ENCODE peak calls at places on chromosomes 4 and X, in ten cellular contexts. T is body of pancreas, N is left ventricle myocardium inferior, A is endodermal cell, Z is stomach, G is keratinocyte, L is OCI-LY7, M is HCT116, X is right lobe of liver, V is Caco-2. J is an unnamed sample. For H3K36me3, the result is how much of the 10 kb centered on the place peaks cover.

GRCh38 chrX:48823029-48823428 is 3.3 kb upstream of the ERAS start:
- DNase-seq in T (no peak), N (no peak), A (peak), Z (no peak), G (no peak), L (peak), M (no peak), X (no peak), V (no peak), J (no peak)

GRCh38 chr4:140861359-140862181 is 105.4 kb upstream of the TBC1D9 start:
- DNase-seq in T (peak), N (no peak), A (peak), Z (peak), G (peak), L (peak), M (peak), X (peak), V (peak), J (peak)

GRCh38 chr4:157072002-157072401 is 3.9 kb upstream of the GLRB start:
- DNase-seq in T (no peak), N (no peak), A (no peak), Z (no peak), G (no peak), L (no peak), M (no peak), X (no peak), V (no peak), J (no peak)

GRCh38 chr4:33086351-33086900 is 2366.3 kb downstream of the PCDH7 start:
- DNase-seq in T (no peak), N (no peak), A (no peak), Z (no peak), G (no peak), L (no peak), M (no peak), X (no peak), V (no peak), J (no peak)

GRCh38 chrX:152632445-152633097 is 5.1 kb upstream of the GABRQ start:
- DNase-seq in T (peak), N (peak), A (peak), Z (peak), G (no peak), L (peak), M (peak), X (peak), V (peak), J (no peak)

GRCh38 chr4:166301266-166301665 is 428.2 kb downstream of the TLL1 start:
- DNase-seq in T (no peak), N (no peak), A (no peak), Z (no peak), G (no peak), L (no peak), M (no peak), X (no peak), V (no peak), J (no peak)

GRCh38 chr4:3518941-3519340 is 13.3 kb downstream of the LRPAP1 start:
- DNase-seq in T (no peak), N (no peak), A (no peak), Z (no peak), G (no peak), L (no peak), M (no peak), X (no peak), V (no peak), J (no peak)

GRCh38 chr4:90357117-90357710 is 230.0 kb downstream of the CCSER1 start:
- DNase-seq in T (peak), N (no peak), A (no peak), Z (no peak), G (peak), L (peak), M (peak), X (no peak), V (peak), J (peak)

GRCh38 chrX:19225906-19226305 is 103.6 kb upstream of the ADGRG2 start:
- DNase-seq in T (no peak), N (no peak), A (peak), Z (no peak), G (no peak), L (no peak), M (no peak), X (no peak), V (peak), J (no peak)

GRCh38 chrX:3788494-3789233 is 75.2 kb upstream of the PRKX start:
- DNase-seq in T (no peak), N (no peak), A (peak), Z (no peak), G (no peak), L (no peak), M (no peak), X (no peak), V (peak), J (no peak)

GRCh38 chr4:24914460-24914859 is 1.6 kb upstream of the CCDC149 start:
- DNase-seq in T (no peak), N (no peak), A (no peak), Z (no peak), G (no peak), L (no peak), M (no peak), X (no peak), V (no peak), J (no peak)

GRCh38 chr4:15938640-15939039 is at the start of gene FGFBP1:
- DNase-seq in T (no peak), N (no peak), A (no peak), Z (no peak), G (no peak), L (no peak), M (no peak), X (no peak), V (no peak), J (no peak)

GRCh38 chr4:2388430-2389182 is 29.8 kb downstream of the ZFYVE28 start:
- DNase-seq in T (no peak), N (no peak), A (no peak), Z (no peak), G (no peak), L (no peak), M (no peak), X (no peak), V (no peak), J (no peak)

GRCh38 chrX:139759637-139760036 is 51.7 kb upstream of the MCF2 start:
- DNase-seq in T (no peak), N (no peak), A (peak), Z (no peak), G (no peak), L (peak), M (no peak), X (no peak), V (peak), J (no peak)

GRCh38 chr4:143019351-143019750 is 165.4 kb upstream of the USP38 start:
- DNase-seq in T (no peak), N (no peak), A (no peak), Z (no peak), G (no peak), L (no peak), M (no peak), X (no peak), V (no peak), J (no peak)

GRCh38 chrX:34810364-34810763 is 132.2 kb upstream of the FAM47B start:
- DNase-seq in T (no peak), N (no peak), A (no peak), Z (no peak), G (no peak), L (no peak), M (no peak), X (no peak), V (no peak), J (peak)

GRCh38 chr4:4974727-4975126 is 44.5 kb downstream of the CYTL1 start:
- DNase-seq in T (no peak), N (no peak), A (no peak), Z (no peak), G (no peak), L (peak), M (no peak), X (no peak), V (no peak), J (no peak)

GRCh38 chrX:132631579-132632232 is 142.9 kb upstream of the MBNL3 start:
- DNase-seq in T (no peak), N (no peak), A (no peak), Z (no peak), G (no peak), L (peak), M (no peak), X (no peak), V (peak), J (no peak)

GRCh38 chr4:6492027-6492590 is 19.7 kb upstream of the PPP2R2C start:
- DNase-seq in T (no peak), N (no peak), A (no peak), Z (no peak), G (no peak), L (no peak), M (no peak), X (no peak), V (no peak), J (no peak)

GRCh38 chr4:148441986-148442829 is at the start of gene NR3C2:
- DNase-seq in T (peak), N (peak), A (peak), Z (peak), G (peak), L (peak), M (peak), X (peak), V (peak), J (peak)

GRCh38 chr4:26161030-26161824 is 159.6 kb upstream of the RBPJ start:
- DNase-seq in T (no peak), N (no peak), A (peak), Z (no peak), G (no peak), L (peak), M (no peak), X (no peak), V (peak), J (no peak)

DNA sequence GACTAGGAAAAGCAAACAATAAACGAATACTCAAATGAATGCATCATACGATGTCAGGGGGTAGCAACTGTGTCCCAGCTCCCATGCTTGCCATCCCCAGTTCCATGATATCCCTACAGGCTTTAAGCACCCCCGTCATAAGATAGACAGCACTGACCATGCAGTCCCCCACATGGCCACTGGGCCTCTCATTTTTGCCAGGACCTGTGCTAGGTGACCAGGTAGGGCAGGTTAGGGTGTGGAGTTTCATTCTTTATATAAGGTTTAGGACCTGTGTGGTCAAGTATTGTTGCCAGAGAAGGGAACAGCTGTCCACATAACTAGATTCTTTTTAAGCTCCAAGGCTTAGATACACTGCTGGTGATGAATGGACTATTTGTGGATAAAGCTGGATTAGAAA is 9.7 kb downstream of the PPEF2 start:
- DNase-seq in T (no peak), N (no peak), A (peak), Z (no peak), G (no peak), L (no peak), M (peak), X (no peak), V (peak), J (no peak)
- TF ChIP-seq CTCF in T (no peak), N (no peak), A (peak), Z (no peak), G (no peak), L (no peak), M (peak), X (no peak), V (peak), J (peak)

GRCh38 chr4:7820031-7820825 is 119.4 kb downstream of the AFAP1 start:
- DNase-seq in T (no peak), N (no peak), A (no peak), Z (no peak), G (no peak), L (no peak), M (no peak), X (no peak), V (no peak), J (no peak)
- H3K36me3 ChIP-seq in T (under half), N (under half), A (half or more), Z (under half), G (under half), L (under half), M (under half), X (under half), V (under half), J (under half)

GRCh38 chr4:139761461-139761860 is 95.8 kb downstream of the MGST2 start:
- DNase-seq in T (no peak), N (no peak), A (peak), Z (no peak), G (no peak), L (peak), M (peak), X (no peak), V (peak), J (no peak)
- TF ChIP-seq CTCF in T (no peak), N (peak), A (peak), Z (no peak), G (peak), L (peak), M (peak), X (peak), V (peak), J (no peak)

GRCh38 chrX:41127476-41128192 is 42.4 kb downstream of the USP9X start:
- DNase-seq in T (peak), N (no peak), A (no peak), Z (no peak), G (no peak), L (peak), M (no peak), X (no peak), V (no peak), J (no peak)
- H3K36me3 ChIP-seq in T (under half), N (under half), A (under half), Z (under half), G (under half), L (half or more), M (under half), X (under half), V (under half), J (under half)